ENCODE peak calls at places on chromosomes 16 and 17, in ten cellular contexts. V is activated T-cell treated with anti-CD3 and anti-CD28 coated beads for 1 hour; T is nucleus accumbens; U is substantia nigra; S is upper lobe of left lung; G is cerebellum; E is RWPE1; O is LoVo; B is NCI-H2029; P is stimulated activated CD8-positive, alpha-beta memory T cell treated with anti-CD3 and anti-CD28 coated beads, Interleukin-2, amount 100 ng/mL, for 1 hour. W is an unnamed sample.

GRCh38 chr17:79609175-79609589 is 1.7 kb downstream of the RBFOX3 start:
- DNase-seq in B (no peak), S (no peak), U (no peak), E (no peak), G (no peak), O (no peak), V (no peak), P (no peak), T (no peak), W (no peak)

GRCh38 chr16:85759631-85760419 is 8.9 kb upstream of the C16orf74 start:
- DNase-seq in U (no peak), P (no peak), E (no peak), V (no peak), B (peak), T (no peak), S (no peak), O (no peak), G (no peak), W (no peak)

GRCh38 chr16:84785843-84786538 is 33.8 kb upstream of the CRISPLD2 start:
- DNase-seq in G (peak), P (no peak), T (no peak), E (peak), V (no peak), U (no peak), B (peak), S (no peak), O (no peak), W (no peak)

GRCh38 chr16:53502331-53503269 is at the start of gene AKTIP:
- DNase-seq in U (no peak), B (no peak), T (no peak), P (no peak), E (peak), G (peak), S (no peak), V (peak), O (peak), W (no peak)

GRCh38 chr17:8341456-8341855 is 1.8 kb downstream of the ODF4 start:
- DNase-seq in S (no peak), E (no peak), U (no peak), G (no peak), B (no peak), T (no peak), P (no peak), V (no peak), O (no peak), W (no peak)

GRCh38 chr17:46964315-46965265 is 14.5 kb downstream of the RPRML start:
- DNase-seq in B (no peak), O (no peak), T (no peak), V (no peak), P (no peak), E (no peak), U (no peak), S (no peak), G (no peak), W (peak)

GRCh38 chr16:67235816-67236547 is 9.1 kb downstream of the TMEM208 start:
- DNase-seq in S (no peak), V (no peak), P (peak), T (peak), O (no peak), U (no peak), B (no peak), E (no peak), G (no peak), W (no peak)

GRCh38 chr17:65953316-65954147 is 238.4 kb downstream of the CEP112 start:
- DNase-seq in S (no peak), G (no peak), P (no peak), V (no peak), U (no peak), O (no peak), T (no peak), B (no peak), E (no peak), W (no peak)

GRCh38 chr17:66960623-66961022 is 3.9 kb upstream of the CACNG4 start:
- DNase-seq in T (no peak), O (no peak), G (no peak), B (no peak), E (no peak), S (no peak), U (no peak), P (no peak), V (no peak), W (no peak)